ENCODE peak calls at places on chromosomes 13 and 19, in nine cellular contexts. H is fibroblast of mammary gland; Z is stimulated activated CD4-positive, alpha-beta T cell treated with anti-CD3 and anti-CD28 coated beads, Interleukin-2, amount 100 ng/mL, for 24 hours; U is GM04504; X is nucleus accumbens; R is GM13977; A is activated CD8-positive, alpha-beta T cell treated with anti-CD3 and anti-CD28 coated beads, Interleukin-2, amount 10 ng/mL, durations not matched to agents 7 days and 5 days; M is neural crest cell; F is GM23248. L is an unnamed sample.

GRCh38 chr13:106373989-106374572 is 161.4 kb downstream of the EFNB2 start:
- DNase-seq in U (peak), Z (no peak), H (peak), A (no peak), M (no peak), R (peak), X (no peak), F (peak), L (no peak)

GRCh38 chr13:32993109-32993508 is 23.1 kb upstream of the KL start:
- DNase-seq in X (no peak), U (no peak), F (no peak), M (no peak), Z (no peak), R (no peak), H (no peak), A (no peak), L (no peak)

GRCh38 chr19:38400361-38400760 is 2.5 kb upstream of the FAM98C start:
- DNase-seq in Z (no peak), X (no peak), M (no peak), F (no peak), R (no peak), U (no peak), A (no peak), H (no peak), L (no peak)

GRCh38 chr13:111183959-111184684 is 69.0 kb downstream of the ARHGEF7 start:
- DNase-seq in U (no peak), Z (no peak), A (no peak), F (no peak), M (no peak), H (no peak), R (no peak), X (peak), L (no peak)

GRCh38 chr13:112172641-112173171 is 105.8 kb downstream of the SOX1 start:
- DNase-seq in M (no peak), A (no peak), X (peak), F (no peak), R (no peak), U (no peak), Z (no peak), H (no peak), L (no peak)

GRCh38 chr19:42443944-42444398 is 1.2 kb upstream of the CXCL17 start:
- DNase-seq in H (no peak), U (no peak), A (no peak), R (no peak), F (no peak), Z (no peak), M (no peak), X (no peak), L (no peak)

GRCh38 chr13:43942301-43942700 is 62.6 kb downstream of the LACC1 start:
- DNase-seq in F (no peak), U (no peak), A (no peak), Z (no peak), R (no peak), X (no peak), M (no peak), H (no peak), L (no peak)

GRCh38 chr13:104869501-104869900 is 1666.0 kb downstream of the EFNB2 start:
- DNase-seq in X (no peak), U (no peak), R (no peak), A (no peak), F (no peak), Z (no peak), H (no peak), M (no peak), L (no peak)

GRCh38 chr13:98401936-98402335 is 175.0 kb downstream of the STK24 start:
- DNase-seq in R (no peak), Z (no peak), H (no peak), U (no peak), F (no peak), M (no peak), X (no peak), A (no peak), L (no peak)

GRCh38 chr19:12325690-12326089 is 7.7 kb downstream of the ZNF563 start:
- DNase-seq in U (no peak), A (no peak), X (no peak), F (no peak), M (no peak), H (no peak), R (no peak), Z (no peak), L (no peak)

GRCh38 chr13:45681101-45681500 is 21.0 kb upstream of the CBY2 start:
- DNase-seq in H (peak), A (no peak), X (no peak), M (no peak), U (peak), F (peak), Z (no peak), R (no peak), L (no peak)

GRCh38 chr13:48000559-48001126 is 430 bp downstream of the SUCLA2 start:
- DNase-seq in F (peak), X (peak), U (no peak), A (peak), H (no peak), R (peak), Z (no peak), M (no peak), L (no peak)

GRCh38 chr13:113442354-113442984 is 10.8 kb downstream of the ADPRHL1 start:
- DNase-seq in R (no peak), M (no peak), U (no peak), A (no peak), Z (no peak), F (no peak), X (no peak), H (no peak), L (no peak)

GRCh38 chr13:113203507-113204377 is 4.7 kb downstream of the PCID2 start:
- DNase-seq in Z (no peak), M (no peak), A (no peak), X (no peak), H (no peak), U (no peak), R (no peak), F (no peak), L (no peak)

GRCh38 chr19:32041681-32042292 is 303.6 kb upstream of the ZNF507 start:
- DNase-seq in M (peak), R (no peak), H (peak), U (no peak), X (peak), Z (peak), F (peak), A (peak), L (no peak)

GRCh38 chr19:5964816-5965565 is 12.9 kb downstream of the RANBP3 start:
- DNase-seq in U (no peak), Z (no peak), R (no peak), A (peak), F (no peak), X (no peak), M (no peak), H (no peak), L (no peak)

GRCh38 chr19:31783592-31783991 is 434.4 kb upstream of the TSHZ3 start:
- DNase-seq in F (no peak), A (no peak), Z (no peak), R (no peak), H (no peak), M (no peak), U (no peak), X (no peak), L (no peak)

GRCh38 chr13:25114220-25114619 is 18.3 kb downstream of the PABPC3 start:
- DNase-seq in Z (peak), X (peak), H (peak), M (peak), U (peak), A (peak), F (peak), R (peak), L (peak)

GRCh38 chr19:54206831-54207177 is 6.1 kb downstream of the RPS9 start:
- DNase-seq in X (no peak), Z (no peak), F (no peak), U (no peak), H (no peak), M (no peak), R (no peak), A (no peak), L (no peak)

GRCh38 chr19:5592531-5592930 is 24.8 kb upstream of the TINCR start:
- DNase-seq in A (no peak), R (no peak), X (no peak), U (no peak), F (no peak), Z (no peak), H (no peak), M (no peak), L (no peak)

GRCh38 chr19:39765091-39766076 is 13.3 kb upstream of the LEUTX start:
- DNase-seq in H (peak), R (no peak), U (peak), M (peak), F (peak), X (no peak), Z (peak), A (peak), L (peak)

GRCh38 chr13:40290758-40291157 is 375.7 kb downstream of the FOXO1 start:
- DNase-seq in H (no peak), M (no peak), R (no peak), F (no peak), A (no peak), X (no peak), U (no peak), Z (no peak), L (no peak)

GRCh38 chr13:75587679-75588078 is 38.1 kb downstream of the UCHL3 start:
- DNase-seq in R (no peak), U (no peak), F (no peak), H (no peak), M (no peak), X (no peak), Z (no peak), A (no peak), L (no peak)

GRCh38 chr19:40210919-40211318 is 7.3 kb downstream of the TTC9B start:
- DNase-seq in H (no peak), R (no peak), M (no peak), X (no peak), F (no peak), A (no peak), U (no peak), Z (no peak), L (no peak)

GRCh38 chr19:51311388-51312257 is at the start of gene IGLON5:
- DNase-seq in Z (no peak), A (no peak), H (no peak), R (no peak), M (no peak), U (no peak), F (no peak), X (no peak), L (no peak)

GRCh38 chr19:16207063-16207462 is 9.4 kb downstream of the AP1M1 start:
- DNase-seq in A (no peak), R (no peak), X (no peak), H (no peak), Z (no peak), F (no peak), U (no peak), M (no peak), L (no peak)

GRCh38 chr13:94661396-94661795 is 50.9 kb downstream of the SOX21 start:
- DNase-seq in R (no peak), M (no peak), X (no peak), A (no peak), U (no peak), F (no peak), Z (no peak), H (no peak), L (no peak)

GRCh38 chr19:58357798-58358145 is 4.5 kb upstream of the A1BG start:
- DNase-seq in H (no peak), R (no peak), U (no peak), A (no peak), Z (no peak), F (no peak), M (no peak), X (no peak), L (no peak)

GRCh38 chr13:40639226-40639681 is 27.2 kb downstream of the FOXO1 start:
- DNase-seq in U (no peak), M (no peak), A (no peak), X (no peak), Z (no peak), R (no peak), H (peak), F (peak), L (no peak)

GRCh38 chr19:45816236-45817009 is 1.3 kb upstream of the RSPH6A start:
- DNase-seq in Z (no peak), R (no peak), A (no peak), F (no peak), U (no peak), M (no peak), H (no peak), X (no peak), L (no peak)

L was measured in HS-27A.